ENCODE peak calls at places on chromosomes 6 and 20, in four cellular contexts. One of them, this sample, is unnamed.

GRCh38 chr20:13401596-13401995 is 180.5 kb downstream of the ISM1 start:
- DNase-seq in body of pancreas: no peak
- DNase-seq in suprapubic skin: no peak
- DNase-seq in IMR-90: no peak
- DNase-seq in this sample: no peak

GRCh38 chr6:66949191-66949661 is 1242.2 kb upstream of the EYS start:
- DNase-seq in body of pancreas: no peak
- DNase-seq in IMR-90: no peak
- DNase-seq in suprapubic skin: peak
- DNase-seq in this sample: no peak

GRCh38 chr6:154815938-154816820 is 83.0 kb downstream of the SCAF8 start:
- DNase-seq in IMR-90: peak
- DNase-seq in body of pancreas: no peak
- DNase-seq in suprapubic skin: no peak
- DNase-seq in this sample: no peak

GRCh38 chr6:138307816-138308727 is 69.6 kb upstream of the SMIM28 start:
- DNase-seq in suprapubic skin: no peak
- DNase-seq in IMR-90: no peak
- DNase-seq in body of pancreas: peak
- DNase-seq in this sample: peak

GRCh38 chr6:131096786-131097185 is 33.7 kb upstream of the EPB41L2 start:
- DNase-seq in body of pancreas: no peak
- DNase-seq in suprapubic skin: no peak
- DNase-seq in IMR-90: no peak
- DNase-seq in this sample: no peak

GRCh38 chr20:208937-209566 is 18.0 kb upstream of the DEFB129 start:
- DNase-seq in body of pancreas: peak
- DNase-seq in IMR-90: peak
- DNase-seq in suprapubic skin: no peak
- DNase-seq in this sample: no peak

GRCh38 chr6:15245361-15246216 is at the start of gene JARID2:
- DNase-seq in IMR-90: peak
- DNase-seq in body of pancreas: peak
- DNase-seq in suprapubic skin: peak
- DNase-seq in this sample: peak

GRCh38 chr20:6134592-6134991 is 11.8 kb upstream of the FERMT1 start:
- DNase-seq in body of pancreas: no peak
- DNase-seq in suprapubic skin: no peak
- DNase-seq in IMR-90: no peak
- DNase-seq in this sample: peak

GRCh38 chr6:13859871-13860555 is 45.7 kb upstream of the MCUR1 start:
- DNase-seq in suprapubic skin: no peak
- DNase-seq in body of pancreas: no peak
- DNase-seq in IMR-90: no peak
- DNase-seq in this sample: no peak

GRCh38 chr20:36538026-36538764 is 3.1 kb upstream of the MYL9 start:
- DNase-seq in suprapubic skin: no peak
- DNase-seq in IMR-90: peak
- DNase-seq in body of pancreas: no peak
- DNase-seq in this sample: peak

GRCh38 chr20:11394145-11394833 is 523.4 kb upstream of the BTBD3 start:
- DNase-seq in IMR-90: peak
- DNase-seq in suprapubic skin: no peak
- DNase-seq in body of pancreas: no peak
- DNase-seq in this sample: no peak

GRCh38 chr20:58473818-58474425 is 41.3 kb downstream of the APCDD1L start:
- DNase-seq in body of pancreas: no peak
- DNase-seq in suprapubic skin: peak
- DNase-seq in IMR-90: no peak
- DNase-seq in this sample: no peak

GRCh38 chr6:100467144-100468012 is 2.7 kb upstream of the SIM1 start:
- DNase-seq in IMR-90: no peak
- DNase-seq in body of pancreas: no peak
- DNase-seq in suprapubic skin: no peak
- DNase-seq in this sample: no peak

GRCh38 chr20:49661560-49662329 is 51.9 kb downstream of the B4GALT5 start:
- DNase-seq in body of pancreas: no peak
- DNase-seq in IMR-90: no peak
- DNase-seq in suprapubic skin: no peak
- DNase-seq in this sample: no peak

GRCh38 chr6:97969065-97969464 is 686.0 kb upstream of the MMS22L start:
- DNase-seq in suprapubic skin: no peak
- DNase-seq in IMR-90: no peak
- DNase-seq in body of pancreas: no peak
- DNase-seq in this sample: no peak

GRCh38 chr6:148332088-148332487 is 10.6 kb upstream of the SASH1 start:
- DNase-seq in IMR-90: no peak
- DNase-seq in suprapubic skin: no peak
- DNase-seq in body of pancreas: no peak
- DNase-seq in this sample: no peak

GRCh38 chr6:109475625-109476024 is 7.4 kb downstream of the ZBTB24 start:
- DNase-seq in body of pancreas: peak
- DNase-seq in IMR-90: no peak
- DNase-seq in suprapubic skin: no peak
- DNase-seq in this sample: no peak

GRCh38 chr20:5914859-5915258 is 35.5 kb downstream of the TRMT6 start:
- DNase-seq in IMR-90: no peak
- DNase-seq in body of pancreas: no peak
- DNase-seq in suprapubic skin: no peak
- DNase-seq in this sample: no peak

GRCh38 chr6:18432180-18432579 is 45.0 kb downstream of the RNF144B start:
- DNase-seq in IMR-90: peak
- DNase-seq in suprapubic skin: no peak
- DNase-seq in body of pancreas: no peak
- DNase-seq in this sample: no peak

GRCh38 chr20:5886788-5887187 is 63.5 kb downstream of the TRMT6 start:
- DNase-seq in body of pancreas: peak
- DNase-seq in suprapubic skin: no peak
- DNase-seq in IMR-90: no peak
- DNase-seq in this sample: no peak

GRCh38 chr6:68635706-68636513 is 828 bp downstream of the ADGRB3 start:
- DNase-seq in suprapubic skin: no peak
- DNase-seq in body of pancreas: no peak
- DNase-seq in IMR-90: no peak
- DNase-seq in this sample: peak

GRCh38 chr6:153503810-153504209 is 372.7 kb upstream of the RGS17 start:
- DNase-seq in suprapubic skin: no peak
- DNase-seq in IMR-90: no peak
- DNase-seq in body of pancreas: no peak
- DNase-seq in this sample: no peak

GRCh38 chr20:8933391-8933807 is 135.5 kb upstream of the PLCB4 start:
- DNase-seq in IMR-90: no peak
- DNase-seq in suprapubic skin: no peak
- DNase-seq in body of pancreas: no peak
- DNase-seq in this sample: no peak

GRCh38 chr6:34512738-34513115 is 43.4 kb downstream of the SPDEF start:
- DNase-seq in body of pancreas: no peak
- DNase-seq in IMR-90: no peak
- DNase-seq in suprapubic skin: no peak
- DNase-seq in this sample: no peak

GRCh38 chr6:119602215-119603178 is 252.9 kb upstream of the MAN1A1 start:
- DNase-seq in IMR-90: peak
- DNase-seq in body of pancreas: no peak
- DNase-seq in suprapubic skin: no peak
- DNase-seq in this sample: no peak

GRCh38 chr6:147903931-147904330 is 395.4 kb downstream of the SAMD5 start:
- DNase-seq in body of pancreas: no peak
- DNase-seq in suprapubic skin: no peak
- DNase-seq in IMR-90: no peak
- DNase-seq in this sample: no peak

GRCh38 chr6:64520050-64520449 is 884.4 kb downstream of the PHF3 start:
- DNase-seq in IMR-90: peak
- DNase-seq in suprapubic skin: no peak
- DNase-seq in body of pancreas: no peak
- DNase-seq in this sample: no peak

GRCh38 chr6:25279748-25280616 is 808 bp downstream of the CARMIL1 start:
- DNase-seq in body of pancreas: peak
- DNase-seq in IMR-90: no peak
- DNase-seq in suprapubic skin: peak
- DNase-seq in this sample: peak

GRCh38 chr6:50829898-50830439 is 11.3 kb downstream of the TFAP2B start:
- DNase-seq in body of pancreas: no peak
- DNase-seq in IMR-90: no peak
- DNase-seq in suprapubic skin: no peak
- DNase-seq in this sample: no peak

GRCh38 chr6:36117639-36118549 is 12.4 kb upstream of the MAPK13 start:
- DNase-seq in IMR-90: no peak
- DNase-seq in suprapubic skin: no peak
- DNase-seq in body of pancreas: no peak
- DNase-seq in this sample: no peak

GRCh38 chr6:141484726-141485125 is 648.0 kb upstream of the GJE1 start:
- DNase-seq in suprapubic skin: no peak
- DNase-seq in body of pancreas: no peak
- DNase-seq in IMR-90: peak
- DNase-seq in this sample: no peak
- TF ChIP-seq POLR2A in suprapubic skin: no peak
- TF ChIP-seq POLR2A in body of pancreas: no peak
- TF ChIP-seq POLR2A in IMR-90: no peak
- TF ChIP-seq POLR2A in this sample: no peak

GRCh38 chr20:48619126-48620101 is 208.4 kb downstream of the PREX1 start:
- DNase-seq in IMR-90: no peak
- DNase-seq in suprapubic skin: no peak
- DNase-seq in body of pancreas: no peak
- DNase-seq in this sample: no peak

GRCh38 chr20:48618631-48619030 is 209.2 kb downstream of the PREX1 start:
- DNase-seq in suprapubic skin: no peak
- DNase-seq in IMR-90: no peak
- DNase-seq in body of pancreas: no peak
- DNase-seq in this sample: no peak

GRCh38 chr20:48621256-48622078 is 206.3 kb downstream of the PREX1 start:
- DNase-seq in IMR-90: peak
- DNase-seq in suprapubic skin: no peak
- DNase-seq in body of pancreas: no peak
- DNase-seq in this sample: no peak

GRCh38 chr20:48620486-48621255 is 207.1 kb downstream of the PREX1 start:
- DNase-seq in body of pancreas: peak
- DNase-seq in IMR-90: peak
- DNase-seq in suprapubic skin: no peak
- DNase-seq in this sample: peak

DNA sequence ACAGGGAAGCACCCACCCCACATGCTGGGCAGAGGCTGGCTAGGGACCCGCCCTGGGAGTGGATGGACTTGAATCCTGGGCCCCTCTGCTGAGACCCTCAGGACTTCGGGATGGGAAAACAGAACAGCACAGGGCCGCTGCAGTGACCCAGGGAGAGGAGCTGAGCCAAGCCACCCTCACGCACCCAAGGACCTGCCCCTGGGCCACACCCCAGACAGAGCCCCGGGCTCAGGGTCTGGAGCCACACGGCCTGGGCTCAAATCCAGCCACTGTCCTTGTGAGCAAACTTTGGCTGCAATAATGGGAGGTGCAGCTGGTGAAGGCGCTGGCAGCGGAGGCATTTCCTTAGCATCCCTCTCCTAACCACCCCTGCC is 207.7 kb downstream of the PREX1 start:
- DNase-seq in body of pancreas: no peak
- DNase-seq in IMR-90: no peak
- DNase-seq in suprapubic skin: no peak
- DNase-seq in this sample: no peak
- H3K4me3 ChIP-seq in body of pancreas: no peak
- H3K4me3 ChIP-seq in IMR-90: no peak
- H3K4me3 ChIP-seq in suprapubic skin: no peak
- H3K4me3 ChIP-seq in this sample: no peak

GRCh38 chr6:142945071-142945445 is at the start of gene HIVEP2:
- DNase-seq in suprapubic skin: peak
- DNase-seq in IMR-90: peak
- DNase-seq in body of pancreas: peak
- DNase-seq in this sample: peak
- TF ChIP-seq POLR2A in suprapubic skin: no peak
- TF ChIP-seq POLR2A in IMR-90: peak
- TF ChIP-seq POLR2A in body of pancreas: no peak
- TF ChIP-seq POLR2A in this sample: no peak

GRCh38 chr6:40334496-40334895 is 252.7 kb downstream of the LRFN2 start:
- DNase-seq in suprapubic skin: no peak
- DNase-seq in body of pancreas: no peak
- DNase-seq in IMR-90: no peak
- DNase-seq in this sample: no peak

GRCh38 chr6:40340196-40340595 is 247.0 kb downstream of the LRFN2 start:
- DNase-seq in body of pancreas: no peak
- DNase-seq in suprapubic skin: peak
- DNase-seq in IMR-90: no peak
- DNase-seq in this sample: no peak

GRCh38 chr6:40336986-40337780 is 250.0 kb downstream of the LRFN2 start:
- DNase-seq in suprapubic skin: no peak
- DNase-seq in body of pancreas: no peak
- DNase-seq in IMR-90: no peak
- DNase-seq in this sample: no peak

GRCh38 chr6:40338306-40338705 is 248.9 kb downstream of the LRFN2 start:
- DNase-seq in IMR-90: no peak
- DNase-seq in body of pancreas: no peak
- DNase-seq in suprapubic skin: no peak
- DNase-seq in this sample: no peak

DNA sequence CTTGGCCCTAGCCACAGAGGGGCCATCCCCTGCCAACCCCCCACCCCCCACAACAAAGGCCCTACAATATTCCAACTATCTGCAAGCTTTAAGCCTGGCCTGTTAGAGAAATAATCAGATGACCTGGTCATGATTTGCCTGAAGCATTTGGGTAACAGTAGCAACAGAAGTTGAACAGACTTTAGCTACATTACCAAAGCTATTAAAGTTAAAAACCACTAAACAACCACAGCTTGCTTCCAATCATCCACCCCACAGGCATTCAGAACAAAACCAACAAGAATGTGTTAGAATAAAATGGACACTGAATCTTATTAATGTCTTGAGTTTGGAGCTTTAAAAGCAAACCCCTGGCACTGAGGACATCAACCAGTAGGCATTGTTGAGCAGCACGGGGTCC is 250.9 kb downstream of the LRFN2 start:
- DNase-seq in body of pancreas: no peak
- DNase-seq in IMR-90: no peak
- DNase-seq in suprapubic skin: no peak
- DNase-seq in this sample: no peak
- H3K4me3 ChIP-seq in body of pancreas: no peak
- H3K4me3 ChIP-seq in IMR-90: no peak
- H3K4me3 ChIP-seq in suprapubic skin: no peak
- H3K4me3 ChIP-seq in this sample: no peak